ENCODE peak calls at places on chromosomes 4 and X, in six cellular contexts. One of them, this sample, is unnamed.

GRCh38 chr4:106868381-106869035 is 167.6 kb downstream of the DKK2 start:
- DNase-seq in astrocyte of the spinal cord: peak
- DNase-seq in AG09309: no peak
- DNase-seq in lower lobe of right lung: no peak
- DNase-seq in left ventricle myocardium inferior: no peak
- DNase-seq in right lobe of liver: no peak
- DNase-seq in this sample: no peak

GRCh38 chr4:114598191-114599121 is at the start of gene UGT8:
- DNase-seq in right lobe of liver: peak
- DNase-seq in lower lobe of right lung: peak
- DNase-seq in left ventricle myocardium inferior: peak
- DNase-seq in astrocyte of the spinal cord: peak
- DNase-seq in AG09309: no peak
- DNase-seq in this sample: peak

GRCh38 chrX:70009970-70010369 is 39.8 kb downstream of the AWAT2 start:
- DNase-seq in AG09309: no peak
- DNase-seq in astrocyte of the spinal cord: no peak
- DNase-seq in left ventricle myocardium inferior: no peak
- DNase-seq in lower lobe of right lung: no peak
- DNase-seq in right lobe of liver: no peak
- DNase-seq in this sample: no peak

GRCh38 chr4:73674451-73674919 is 54.2 kb upstream of the RASSF6 start:
- DNase-seq in AG09309: no peak
- DNase-seq in lower lobe of right lung: no peak
- DNase-seq in left ventricle myocardium inferior: peak
- DNase-seq in astrocyte of the spinal cord: no peak
- DNase-seq in right lobe of liver: no peak
- DNase-seq in this sample: no peak

GRCh38 chr4:77618383-77619241 is 13.0 kb downstream of the CXCL13 start:
- DNase-seq in lower lobe of right lung: no peak
- DNase-seq in right lobe of liver: peak
- DNase-seq in AG09309: peak
- DNase-seq in left ventricle myocardium inferior: peak
- DNase-seq in astrocyte of the spinal cord: peak
- DNase-seq in this sample: peak

GRCh38 chr4:168200685-168201084 is 108.3 kb downstream of the ANXA10 start:
- DNase-seq in AG09309: no peak
- DNase-seq in astrocyte of the spinal cord: peak
- DNase-seq in right lobe of liver: no peak
- DNase-seq in left ventricle myocardium inferior: no peak
- DNase-seq in lower lobe of right lung: no peak
- DNase-seq in this sample: no peak

GRCh38 chr4:41384992-41385391 is 128.3 kb downstream of the UCHL1 start:
- DNase-seq in left ventricle myocardium inferior: peak
- DNase-seq in AG09309: no peak
- DNase-seq in lower lobe of right lung: peak
- DNase-seq in right lobe of liver: peak
- DNase-seq in astrocyte of the spinal cord: no peak
- DNase-seq in this sample: no peak

GRCh38 chr4:48787031-48787430 is 7.0 kb upstream of the FRYL start:
- DNase-seq in lower lobe of right lung: no peak
- DNase-seq in left ventricle myocardium inferior: no peak
- DNase-seq in astrocyte of the spinal cord: no peak
- DNase-seq in AG09309: no peak
- DNase-seq in right lobe of liver: no peak
- DNase-seq in this sample: no peak

GRCh38 chrX:45711231-45711630 is 510.6 kb upstream of the DIPK2B start:
- DNase-seq in right lobe of liver: no peak
- DNase-seq in left ventricle myocardium inferior: no peak
- DNase-seq in lower lobe of right lung: no peak
- DNase-seq in astrocyte of the spinal cord: peak
- DNase-seq in AG09309: no peak
- DNase-seq in this sample: no peak

GRCh38 chr4:184596617-184597185 is 52.5 kb downstream of the CASP3 start:
- DNase-seq in right lobe of liver: no peak
- DNase-seq in AG09309: no peak
- DNase-seq in left ventricle myocardium inferior: no peak
- DNase-seq in lower lobe of right lung: no peak
- DNase-seq in astrocyte of the spinal cord: no peak
- DNase-seq in this sample: no peak

GRCh38 chr4:6560416-6561172 is 14.4 kb upstream of the MAN2B2 start:
- DNase-seq in astrocyte of the spinal cord: peak
- DNase-seq in left ventricle myocardium inferior: no peak
- DNase-seq in lower lobe of right lung: no peak
- DNase-seq in right lobe of liver: no peak
- DNase-seq in AG09309: no peak
- DNase-seq in this sample: no peak

GRCh38 chrX:104668550-104668949 is 102.6 kb downstream of the IL1RAPL2 start:
- DNase-seq in AG09309: no peak
- DNase-seq in lower lobe of right lung: no peak
- DNase-seq in right lobe of liver: no peak
- DNase-seq in astrocyte of the spinal cord: peak
- DNase-seq in left ventricle myocardium inferior: no peak
- DNase-seq in this sample: no peak

GRCh38 chrX:13473666-13474516 is 95.5 kb upstream of the EGFL6 start:
- DNase-seq in AG09309: no peak
- DNase-seq in right lobe of liver: no peak
- DNase-seq in left ventricle myocardium inferior: no peak
- DNase-seq in astrocyte of the spinal cord: peak
- DNase-seq in lower lobe of right lung: no peak
- DNase-seq in this sample: no peak

GRCh38 chr4:2266181-2266580 is 4.3 kb upstream of the MXD4 start:
- DNase-seq in right lobe of liver: peak
- DNase-seq in lower lobe of right lung: no peak
- DNase-seq in AG09309: peak
- DNase-seq in left ventricle myocardium inferior: peak
- DNase-seq in astrocyte of the spinal cord: no peak
- DNase-seq in this sample: no peak

GRCh38 chr4:143337600-143338287 is 1.1 kb downstream of the GAB1 start:
- DNase-seq in AG09309: no peak
- DNase-seq in astrocyte of the spinal cord: peak
- DNase-seq in left ventricle myocardium inferior: peak
- DNase-seq in right lobe of liver: peak
- DNase-seq in lower lobe of right lung: no peak
- DNase-seq in this sample: peak

GRCh38 chrX:136166221-136166855 is 19.0 kb downstream of the FHL1 start:
- DNase-seq in right lobe of liver: no peak
- DNase-seq in left ventricle myocardium inferior: no peak
- DNase-seq in astrocyte of the spinal cord: peak
- DNase-seq in AG09309: peak
- DNase-seq in lower lobe of right lung: no peak
- DNase-seq in this sample: no peak

GRCh38 chr4:58849026-58849425 is 1738.8 kb upstream of the IGFBP7 start:
- DNase-seq in AG09309: no peak
- DNase-seq in right lobe of liver: no peak
- DNase-seq in left ventricle myocardium inferior: no peak
- DNase-seq in lower lobe of right lung: no peak
- DNase-seq in astrocyte of the spinal cord: no peak
- DNase-seq in this sample: no peak

GRCh38 chr4:123088521-123088920 is 166.1 kb upstream of the NUDT6 start:
- DNase-seq in left ventricle myocardium inferior: no peak
- DNase-seq in AG09309: no peak
- DNase-seq in right lobe of liver: no peak
- DNase-seq in astrocyte of the spinal cord: no peak
- DNase-seq in lower lobe of right lung: no peak
- DNase-seq in this sample: no peak

GRCh38 chr4:137393043-137393442 is 139.3 kb downstream of the PCDH18 start:
- DNase-seq in astrocyte of the spinal cord: peak
- DNase-seq in right lobe of liver: no peak
- DNase-seq in left ventricle myocardium inferior: peak
- DNase-seq in lower lobe of right lung: no peak
- DNase-seq in AG09309: no peak
- DNase-seq in this sample: peak

GRCh38 chr4:123401466-123402175 is 5.0 kb downstream of the SPRY1 start:
- DNase-seq in astrocyte of the spinal cord: no peak
- DNase-seq in AG09309: no peak
- DNase-seq in left ventricle myocardium inferior: no peak
- DNase-seq in lower lobe of right lung: no peak
- DNase-seq in right lobe of liver: no peak
- DNase-seq in this sample: no peak

GRCh38 chr4:141352328-141352727 is 131.6 kb downstream of the ZNF330 start:
- DNase-seq in right lobe of liver: no peak
- DNase-seq in astrocyte of the spinal cord: no peak
- DNase-seq in left ventricle myocardium inferior: no peak
- DNase-seq in AG09309: no peak
- DNase-seq in lower lobe of right lung: no peak
- DNase-seq in this sample: no peak

GRCh38 chrX:45840411-45840950 is 639.8 kb upstream of the DIPK2B start:
- DNase-seq in left ventricle myocardium inferior: no peak
- DNase-seq in astrocyte of the spinal cord: no peak
- DNase-seq in lower lobe of right lung: no peak
- DNase-seq in AG09309: no peak
- DNase-seq in right lobe of liver: no peak
- DNase-seq in this sample: no peak

GRCh38 chr4:4519296-4519898 is 22.5 kb downstream of the STX18 start:
- DNase-seq in left ventricle myocardium inferior: no peak
- DNase-seq in astrocyte of the spinal cord: peak
- DNase-seq in lower lobe of right lung: no peak
- DNase-seq in AG09309: no peak
- DNase-seq in right lobe of liver: no peak
- DNase-seq in this sample: no peak

GRCh38 chr4:7165874-7166201 is 26.5 kb upstream of the SORCS2 start:
- DNase-seq in left ventricle myocardium inferior: no peak
- DNase-seq in right lobe of liver: peak
- DNase-seq in AG09309: no peak
- DNase-seq in lower lobe of right lung: no peak
- DNase-seq in astrocyte of the spinal cord: no peak
- DNase-seq in this sample: no peak

GRCh38 chr4:55547461-55547770 is 707 bp upstream of the CLOCK start:
- DNase-seq in lower lobe of right lung: no peak
- DNase-seq in right lobe of liver: no peak
- DNase-seq in left ventricle myocardium inferior: peak
- DNase-seq in AG09309: no peak
- DNase-seq in astrocyte of the spinal cord: peak
- DNase-seq in this sample: peak

GRCh38 chrX:2823795-2824386 is 4.8 kb upstream of the GYG2 start:
- DNase-seq in left ventricle myocardium inferior: no peak
- DNase-seq in AG09309: no peak
- DNase-seq in astrocyte of the spinal cord: no peak
- DNase-seq in right lobe of liver: peak
- DNase-seq in lower lobe of right lung: no peak
- DNase-seq in this sample: peak

GRCh38 chrX:123807825-123808416 is 51.9 kb upstream of the XIAP start:
- DNase-seq in lower lobe of right lung: no peak
- DNase-seq in right lobe of liver: no peak
- DNase-seq in astrocyte of the spinal cord: peak
- DNase-seq in AG09309: peak
- DNase-seq in left ventricle myocardium inferior: no peak
- DNase-seq in this sample: no peak

GRCh38 chr4:148056879-148057278 is 325.0 kb downstream of the ARHGAP10 start:
- DNase-seq in left ventricle myocardium inferior: peak
- DNase-seq in lower lobe of right lung: peak
- DNase-seq in AG09309: peak
- DNase-seq in astrocyte of the spinal cord: peak
- DNase-seq in right lobe of liver: peak
- DNase-seq in this sample: no peak

GRCh38 chr4:85707591-85707990 is 232.6 kb downstream of the ARHGAP24 start:
- DNase-seq in astrocyte of the spinal cord: no peak
- DNase-seq in AG09309: no peak
- DNase-seq in left ventricle myocardium inferior: no peak
- DNase-seq in lower lobe of right lung: no peak
- DNase-seq in right lobe of liver: no peak
- DNase-seq in this sample: no peak

GRCh38 chr4:39410415-39410814 is 3.7 kb downstream of the KLB start:
- DNase-seq in lower lobe of right lung: no peak
- DNase-seq in AG09309: no peak
- DNase-seq in right lobe of liver: no peak
- DNase-seq in left ventricle myocardium inferior: no peak
- DNase-seq in astrocyte of the spinal cord: no peak
- DNase-seq in this sample: no peak
- TF ChIP-seq CTCF in lower lobe of right lung: no peak
- TF ChIP-seq CTCF in AG09309: peak
- TF ChIP-seq CTCF in right lobe of liver: peak
- TF ChIP-seq CTCF in left ventricle myocardium inferior: peak
- TF ChIP-seq CTCF in astrocyte of the spinal cord: peak
- TF ChIP-seq CTCF in this sample: no peak

GRCh38 chr4:65482410-65482809 is 187.9 kb downstream of the EPHA5 start:
- DNase-seq in astrocyte of the spinal cord: peak
- DNase-seq in right lobe of liver: no peak
- DNase-seq in left ventricle myocardium inferior: no peak
- DNase-seq in AG09309: no peak
- DNase-seq in lower lobe of right lung: no peak
- DNase-seq in this sample: no peak
- TF ChIP-seq CTCF in astrocyte of the spinal cord: no peak
- TF ChIP-seq CTCF in right lobe of liver: no peak
- TF ChIP-seq CTCF in left ventricle myocardium inferior: no peak
- TF ChIP-seq CTCF in AG09309: no peak
- TF ChIP-seq CTCF in lower lobe of right lung: no peak
- TF ChIP-seq CTCF in this sample: no peak

DNA sequence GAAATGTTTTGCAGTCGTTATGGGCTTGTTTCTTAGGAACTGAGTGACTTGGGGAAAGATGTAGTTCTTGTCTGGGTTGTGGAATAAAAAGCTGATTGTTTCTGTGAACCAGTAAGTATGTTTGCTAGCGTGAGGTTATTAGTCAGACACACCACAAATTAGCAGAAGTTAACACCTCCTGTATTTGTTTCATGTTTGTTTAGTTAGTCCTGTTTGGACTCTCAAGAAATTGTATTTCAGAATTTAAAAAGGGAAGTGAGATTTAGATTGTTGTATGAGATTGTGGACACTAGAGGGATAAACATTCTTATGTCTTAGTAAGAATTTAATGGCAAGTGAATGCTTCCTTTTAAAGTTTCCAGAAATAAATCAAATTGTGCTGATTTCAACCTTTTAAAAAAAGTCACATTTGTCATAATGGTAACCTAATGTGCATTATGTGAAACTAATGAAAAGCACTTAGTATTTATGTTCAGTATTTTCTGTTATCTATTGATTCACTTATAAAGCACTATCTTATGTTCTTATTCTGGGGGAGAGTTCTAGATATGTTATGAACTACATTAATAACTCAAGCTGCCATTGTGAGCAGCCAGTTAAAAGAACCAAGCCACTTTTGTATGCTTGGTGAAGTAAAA is 25.6 kb downstream of the ATP10D start:
- DNase-seq in left ventricle myocardium inferior: no peak
- DNase-seq in right lobe of liver: no peak
- DNase-seq in lower lobe of right lung: no peak
- DNase-seq in AG09309: no peak
- DNase-seq in astrocyte of the spinal cord: peak
- DNase-seq in this sample: no peak
- TF ChIP-seq CTCF in left ventricle myocardium inferior: peak
- TF ChIP-seq CTCF in right lobe of liver: peak
- TF ChIP-seq CTCF in lower lobe of right lung: peak
- TF ChIP-seq CTCF in AG09309: peak
- TF ChIP-seq CTCF in astrocyte of the spinal cord: peak
- TF ChIP-seq CTCF in this sample: no peak

DNA sequence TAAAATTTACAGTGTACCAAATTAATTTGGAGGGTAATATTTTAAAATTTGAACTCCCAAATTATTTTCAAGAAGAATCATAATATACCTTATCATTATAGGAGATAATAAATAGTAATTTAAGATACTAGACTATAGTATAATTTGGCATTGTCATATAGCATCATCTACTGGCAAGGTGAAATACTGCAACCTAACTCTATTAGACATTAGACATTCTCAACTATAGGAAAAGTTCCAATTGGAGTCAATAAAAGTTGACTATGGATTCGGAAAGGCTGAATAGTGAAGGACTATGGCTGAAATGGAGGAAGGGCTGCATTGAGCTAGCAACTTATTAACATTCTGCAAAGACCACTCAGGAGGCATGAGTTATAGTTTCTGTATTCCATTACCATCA is 113.0 kb downstream of the PRDM5 start:
- DNase-seq in lower lobe of right lung: no peak
- DNase-seq in AG09309: no peak
- DNase-seq in left ventricle myocardium inferior: no peak
- DNase-seq in astrocyte of the spinal cord: no peak
- DNase-seq in right lobe of liver: no peak
- DNase-seq in this sample: no peak
- TF ChIP-seq CTCF in lower lobe of right lung: peak
- TF ChIP-seq CTCF in AG09309: peak
- TF ChIP-seq CTCF in left ventricle myocardium inferior: no peak
- TF ChIP-seq CTCF in astrocyte of the spinal cord: peak
- TF ChIP-seq CTCF in right lobe of liver: no peak
- TF ChIP-seq CTCF in this sample: peak